ENCODE peak calls at places on chromosomes 5 and 9, in nine cellular contexts. One of them, this sample, is unnamed.
A peak's percentile ranks its signal among the peaks of the same experiment; 100 is the strongest.

GRCh38 chr9:123120131-123120530 is 86.7 kb downstream of the GPR21 start:
- DNase-seq in Panc1: no peak
- DNase-seq in right cardiac atrium: no peak
- DNase-seq in naive thymus-derived CD4-positive, alpha-beta T cell: no peak
- DNase-seq in stomach: no peak
- DNase-seq in kidney: no peak
- DNase-seq in transverse colon: no peak
- DNase-seq in breast epithelium: no peak
- DNase-seq in GM23248: no peak
- DNase-seq in this sample: no peak

GRCh38 chr5:36621985-36622384 is 15.6 kb downstream of the SLC1A3 start:
- DNase-seq in Panc1: no peak
- DNase-seq in right cardiac atrium: no peak
- DNase-seq in naive thymus-derived CD4-positive, alpha-beta T cell: no peak
- DNase-seq in stomach: no peak
- DNase-seq in kidney: no peak
- DNase-seq in transverse colon: no peak
- DNase-seq in breast epithelium: no peak
- DNase-seq in GM23248: no peak
- DNase-seq in this sample: no peak

GRCh38 chr5:125794922-125795321 is 628.3 kb upstream of the GRAMD2B start:
- DNase-seq in Panc1: no peak
- DNase-seq in right cardiac atrium: no peak
- DNase-seq in naive thymus-derived CD4-positive, alpha-beta T cell: no peak
- DNase-seq in stomach: no peak
- DNase-seq in kidney: no peak
- DNase-seq in transverse colon: no peak
- DNase-seq in breast epithelium: no peak
- DNase-seq in GM23248: no peak
- DNase-seq in this sample: no peak

GRCh38 chr5:58891971-58892343 is 309.1 kb downstream of the RAB3C start:
- DNase-seq in Panc1: no peak
- DNase-seq in right cardiac atrium: no peak
- DNase-seq in naive thymus-derived CD4-positive, alpha-beta T cell: no peak
- DNase-seq in stomach: no peak
- DNase-seq in kidney: no peak
- DNase-seq in transverse colon: no peak
- DNase-seq in breast epithelium: no peak
- DNase-seq in GM23248: no peak
- DNase-seq in this sample: no peak

GRCh38 chr5:107555425-107556090 is 115.2 kb downstream of the EFNA5 start:
- DNase-seq in Panc1: no peak
- DNase-seq in right cardiac atrium: no peak
- DNase-seq in naive thymus-derived CD4-positive, alpha-beta T cell: no peak
- DNase-seq in stomach: no peak
- DNase-seq in kidney: no peak
- DNase-seq in transverse colon: no peak
- DNase-seq in breast epithelium: no peak
- DNase-seq in GM23248: peak; percentile 27
- DNase-seq in this sample: no peak

GRCh38 chr9:121641228-121641611 is 10.2 kb upstream of the DAB2IP start:
- DNase-seq in Panc1: no peak
- DNase-seq in right cardiac atrium: no peak
- DNase-seq in naive thymus-derived CD4-positive, alpha-beta T cell: no peak
- DNase-seq in stomach: no peak
- DNase-seq in kidney: no peak
- DNase-seq in transverse colon: no peak
- DNase-seq in breast epithelium: no peak
- DNase-seq in GM23248: no peak
- DNase-seq in this sample: no peak

GRCh38 chr9:99042620-99043019 is 62.3 kb upstream of the TGFBR1 start:
- DNase-seq in Panc1: no peak
- DNase-seq in right cardiac atrium: no peak
- DNase-seq in naive thymus-derived CD4-positive, alpha-beta T cell: no peak
- DNase-seq in stomach: no peak
- DNase-seq in kidney: no peak
- DNase-seq in transverse colon: no peak
- DNase-seq in breast epithelium: no peak
- DNase-seq in GM23248: no peak
- DNase-seq in this sample: no peak

GRCh38 chr5:1892685-1893445 is 10.1 kb upstream of the IRX4 start:
- DNase-seq in Panc1: no peak
- DNase-seq in right cardiac atrium: peak; percentile 14
- DNase-seq in naive thymus-derived CD4-positive, alpha-beta T cell: no peak
- DNase-seq in stomach: no peak
- DNase-seq in kidney: peak; percentile 39
- DNase-seq in transverse colon: no peak
- DNase-seq in breast epithelium: no peak
- DNase-seq in GM23248: no peak
- DNase-seq in this sample: no peak

GRCh38 chr5:38830521-38831051 is 15.2 kb upstream of the OSMR start:
- DNase-seq in Panc1: no peak
- DNase-seq in right cardiac atrium: no peak
- DNase-seq in naive thymus-derived CD4-positive, alpha-beta T cell: no peak
- DNase-seq in stomach: no peak
- DNase-seq in kidney: no peak
- DNase-seq in transverse colon: no peak
- DNase-seq in breast epithelium: no peak
- DNase-seq in GM23248: peak; percentile 78
- DNase-seq in this sample: no peak

GRCh38 chr5:119706049-119706448 is 76.7 kb downstream of the FAM170A start:
- DNase-seq in Panc1: no peak
- DNase-seq in right cardiac atrium: no peak
- DNase-seq in naive thymus-derived CD4-positive, alpha-beta T cell: no peak
- DNase-seq in stomach: no peak
- DNase-seq in kidney: no peak
- DNase-seq in transverse colon: peak; percentile 44
- DNase-seq in breast epithelium: no peak
- DNase-seq in GM23248: no peak
- DNase-seq in this sample: no peak

GRCh38 chr9:33193818-33194217 is 26.7 kb upstream of the B4GALT1 start:
- DNase-seq in Panc1: no peak
- DNase-seq in right cardiac atrium: no peak
- DNase-seq in naive thymus-derived CD4-positive, alpha-beta T cell: no peak
- DNase-seq in stomach: no peak
- DNase-seq in kidney: no peak
- DNase-seq in transverse colon: no peak
- DNase-seq in breast epithelium: no peak
- DNase-seq in GM23248: no peak
- DNase-seq in this sample: no peak

GRCh38 chr5:115815693-115816225 is 700 bp downstream of the CDO1 start:
- DNase-seq in Panc1: no peak
- DNase-seq in right cardiac atrium: peak; percentile 56
- DNase-seq in naive thymus-derived CD4-positive, alpha-beta T cell: no peak
- DNase-seq in stomach: no peak
- DNase-seq in kidney: no peak
- DNase-seq in transverse colon: no peak
- DNase-seq in breast epithelium: no peak
- DNase-seq in GM23248: peak; percentile 32
- DNase-seq in this sample: peak; percentile 54

GRCh38 chr9:81860581-81860980 is 67.6 kb upstream of the SPATA31D4 start:
- DNase-seq in Panc1: no peak
- DNase-seq in right cardiac atrium: no peak
- DNase-seq in naive thymus-derived CD4-positive, alpha-beta T cell: no peak
- DNase-seq in stomach: no peak
- DNase-seq in kidney: no peak
- DNase-seq in transverse colon: no peak
- DNase-seq in breast epithelium: no peak
- DNase-seq in GM23248: no peak
- DNase-seq in this sample: no peak

GRCh38 chr9:126947529-126947928 is 32.9 kb downstream of the RALGPS1 start:
- DNase-seq in Panc1: no peak
- DNase-seq in right cardiac atrium: no peak
- DNase-seq in naive thymus-derived CD4-positive, alpha-beta T cell: no peak
- DNase-seq in stomach: no peak
- DNase-seq in kidney: no peak
- DNase-seq in transverse colon: no peak
- DNase-seq in breast epithelium: no peak
- DNase-seq in GM23248: no peak
- DNase-seq in this sample: no peak

GRCh38 chr9:3534614-3535404 is 9.0 kb upstream of the RFX3 start:
- DNase-seq in Panc1: no peak
- DNase-seq in right cardiac atrium: no peak
- DNase-seq in naive thymus-derived CD4-positive, alpha-beta T cell: no peak
- DNase-seq in stomach: no peak
- DNase-seq in kidney: no peak
- DNase-seq in transverse colon: no peak
- DNase-seq in breast epithelium: no peak
- DNase-seq in GM23248: no peak
- DNase-seq in this sample: no peak

GRCh38 chr5:114524221-114524620 is 162.4 kb downstream of the KCNN2 start:
- DNase-seq in Panc1: no peak
- DNase-seq in right cardiac atrium: no peak
- DNase-seq in naive thymus-derived CD4-positive, alpha-beta T cell: no peak
- DNase-seq in stomach: no peak
- DNase-seq in kidney: no peak
- DNase-seq in transverse colon: no peak
- DNase-seq in breast epithelium: no peak
- DNase-seq in GM23248: no peak
- DNase-seq in this sample: no peak

DNA sequence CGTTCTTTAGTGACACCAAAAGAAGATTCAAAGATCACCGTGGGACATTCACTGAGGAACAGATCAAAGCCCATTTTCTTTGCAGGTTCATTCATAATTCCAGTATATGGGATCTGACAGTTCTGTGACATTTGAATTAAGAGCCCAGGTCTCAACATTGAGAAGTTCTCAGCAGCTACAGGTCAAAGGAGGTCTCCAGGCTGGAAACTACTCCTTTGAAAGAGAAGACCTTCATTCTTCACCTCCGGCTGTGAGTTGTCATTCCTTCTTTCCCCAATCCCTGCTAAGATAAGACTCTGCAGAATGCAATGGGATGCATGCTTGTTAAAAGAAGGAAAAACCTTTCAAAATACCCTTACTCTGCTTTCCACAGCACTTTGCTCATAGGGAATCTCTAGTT is 79.0 kb downstream of the COL23A1 start:
- DNase-seq in Panc1: no peak
- DNase-seq in right cardiac atrium: no peak
- DNase-seq in naive thymus-derived CD4-positive, alpha-beta T cell: no peak
- DNase-seq in stomach: no peak
- DNase-seq in kidney: no peak
- DNase-seq in transverse colon: no peak
- DNase-seq in breast epithelium: no peak
- DNase-seq in GM23248: no peak
- DNase-seq in this sample: no peak
- H3K9me3 ChIP-seq in Panc1: no peaks in the 10 kb centered on the region
- H3K9me3 ChIP-seq in right cardiac atrium: peaks cover 3% of the 10 kb centered on the region
- H3K9me3 ChIP-seq in naive thymus-derived CD4-positive, alpha-beta T cell: no peaks in the 10 kb centered on the region
- H3K9me3 ChIP-seq in stomach: peaks cover 14% of the 10 kb centered on the region
- H3K9me3 ChIP-seq in kidney: no peaks in the 10 kb centered on the region
- H3K9me3 ChIP-seq in transverse colon: no peaks in the 10 kb centered on the region
- H3K9me3 ChIP-seq in breast epithelium: peaks cover 9% of the 10 kb centered on the region
- H3K9me3 ChIP-seq in GM23248: no peaks in the 10 kb centered on the region
- H3K9me3 ChIP-seq in this sample: no peaks in the 10 kb centered on the region

GRCh38 chr9:131656356-131657030 is 83.4 kb downstream of the RAPGEF1 start:
- DNase-seq in Panc1: no peak
- DNase-seq in right cardiac atrium: peak; percentile 84
- DNase-seq in naive thymus-derived CD4-positive, alpha-beta T cell: peak; percentile 49
- DNase-seq in stomach: peak; percentile 62
- DNase-seq in kidney: peak; percentile 85
- DNase-seq in transverse colon: peak; percentile 77
- DNase-seq in breast epithelium: no peak
- DNase-seq in GM23248: no peak
- DNase-seq in this sample: no peak

GRCh38 chr9:131658753-131659129 is 81.1 kb downstream of the RAPGEF1 start:
- DNase-seq in Panc1: no peak
- DNase-seq in right cardiac atrium: no peak
- DNase-seq in naive thymus-derived CD4-positive, alpha-beta T cell: no peak
- DNase-seq in stomach: no peak
- DNase-seq in kidney: no peak
- DNase-seq in transverse colon: no peak
- DNase-seq in breast epithelium: no peak
- DNase-seq in GM23248: no peak
- DNase-seq in this sample: no peak

GRCh38 chr9:131657456-131657855 is 82.4 kb downstream of the RAPGEF1 start:
- DNase-seq in Panc1: no peak
- DNase-seq in right cardiac atrium: no peak
- DNase-seq in naive thymus-derived CD4-positive, alpha-beta T cell: no peak
- DNase-seq in stomach: no peak
- DNase-seq in kidney: no peak
- DNase-seq in transverse colon: no peak
- DNase-seq in breast epithelium: peak; percentile 64
- DNase-seq in GM23248: no peak
- DNase-seq in this sample: no peak

GRCh38 chr9:131657890-131658752 is 81.8 kb downstream of the RAPGEF1 start:
- DNase-seq in Panc1: peak; percentile 84
- DNase-seq in right cardiac atrium: no peak
- DNase-seq in naive thymus-derived CD4-positive, alpha-beta T cell: no peak
- DNase-seq in stomach: no peak
- DNase-seq in kidney: no peak
- DNase-seq in transverse colon: no peak
- DNase-seq in breast epithelium: no peak
- DNase-seq in GM23248: peak; percentile 93
- DNase-seq in this sample: no peak

GRCh38 chr9:131657031-131657377 is 82.9 kb downstream of the RAPGEF1 start:
- DNase-seq in Panc1: no peak
- DNase-seq in right cardiac atrium: no peak
- DNase-seq in naive thymus-derived CD4-positive, alpha-beta T cell: no peak
- DNase-seq in stomach: no peak
- DNase-seq in kidney: no peak
- DNase-seq in transverse colon: peak; percentile 47
- DNase-seq in breast epithelium: no peak
- DNase-seq in GM23248: no peak
- DNase-seq in this sample: no peak
- H3K27ac ChIP-seq in Panc1: peak overlapping the region; percentile 95
- H3K27ac ChIP-seq in right cardiac atrium: peak overlapping the region; percentile 53
- H3K27ac ChIP-seq in naive thymus-derived CD4-positive, alpha-beta T cell: peak overlapping the region; percentile 49
- H3K27ac ChIP-seq in stomach: peak overlapping the region; percentile 0
- H3K27ac ChIP-seq in kidney: peak overlapping the region; percentile 76
- H3K27ac ChIP-seq in transverse colon: peak overlapping the region; percentile 82
- H3K27ac ChIP-seq in breast epithelium: peak overlapping the region; percentile 48
- H3K27ac ChIP-seq in GM23248: no peak overlapping the region
- H3K27ac ChIP-seq in this sample: no peak overlapping the region

GRCh38 chr9:21311888-21312287 is 6.8 kb upstream of the IFNA5 start:
- DNase-seq in Panc1: no peak
- DNase-seq in right cardiac atrium: no peak
- DNase-seq in naive thymus-derived CD4-positive, alpha-beta T cell: no peak
- DNase-seq in stomach: no peak
- DNase-seq in kidney: no peak
- DNase-seq in transverse colon: no peak
- DNase-seq in breast epithelium: no peak
- DNase-seq in GM23248: no peak
- DNase-seq in this sample: no peak
- H3K4me3 ChIP-seq in Panc1: no peak overlapping the region
- H3K4me3 ChIP-seq in right cardiac atrium: no peak overlapping the region
- H3K4me3 ChIP-seq in naive thymus-derived CD4-positive, alpha-beta T cell: no peak overlapping the region
- H3K4me3 ChIP-seq in stomach: no peak overlapping the region
- H3K4me3 ChIP-seq in kidney: no peak overlapping the region
- H3K4me3 ChIP-seq in transverse colon: no peak overlapping the region
- H3K4me3 ChIP-seq in breast epithelium: no peak overlapping the region
- H3K4me3 ChIP-seq in GM23248: no peak overlapping the region
- H3K4me3 ChIP-seq in this sample: no peak overlapping the region

DNA sequence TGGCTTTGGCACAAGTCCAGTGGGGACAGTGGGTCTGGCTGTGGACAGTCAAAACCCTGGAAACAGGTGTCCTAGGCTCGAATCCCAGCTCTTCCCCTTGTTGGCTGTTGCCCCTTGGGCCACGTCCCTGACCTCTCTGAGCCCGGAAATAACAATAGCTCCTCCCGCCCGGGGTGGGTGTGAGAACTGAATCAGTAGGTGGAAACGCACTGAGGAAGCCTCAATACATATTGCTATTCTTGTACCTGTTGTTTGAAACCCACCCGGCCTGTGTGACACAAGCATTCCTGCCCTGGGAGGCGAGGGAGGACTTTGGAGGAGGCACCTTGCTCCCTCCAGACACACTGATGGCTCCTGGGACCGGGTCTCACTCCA is 134.1 kb downstream of the OLFM1 start:
- DNase-seq in Panc1: no peak
- DNase-seq in right cardiac atrium: peak; percentile 30
- DNase-seq in naive thymus-derived CD4-positive, alpha-beta T cell: no peak
- DNase-seq in stomach: no peak
- DNase-seq in kidney: peak; percentile 43
- DNase-seq in transverse colon: no peak
- DNase-seq in breast epithelium: no peak
- DNase-seq in GM23248: no peak
- DNase-seq in this sample: no peak
- H3K9me3 ChIP-seq in Panc1: no peaks in the 10 kb centered on the region
- H3K9me3 ChIP-seq in right cardiac atrium: no peaks in the 10 kb centered on the region
- H3K9me3 ChIP-seq in naive thymus-derived CD4-positive, alpha-beta T cell: no peaks in the 10 kb centered on the region
- H3K9me3 ChIP-seq in stomach: no peaks in the 10 kb centered on the region
- H3K9me3 ChIP-seq in kidney: no peaks in the 10 kb centered on the region
- H3K9me3 ChIP-seq in transverse colon: no peaks in the 10 kb centered on the region
- H3K9me3 ChIP-seq in breast epithelium: no peaks in the 10 kb centered on the region
- H3K9me3 ChIP-seq in GM23248: no peaks in the 10 kb centered on the region
- H3K9me3 ChIP-seq in this sample: no peaks in the 10 kb centered on the region

This sample was measured in ovary.